ENCODE peak calls at places on chromosomes 16 and 17, in four cellular contexts. L is CD4-positive, alpha-beta T cell; W is memory B cell; M is NCI-H1092. V is an unnamed sample.

GRCh38 chr16:53855056-53855455 is 151.1 kb downstream of the FTO start:
- DNase-seq in M (no peak), L (no peak), W (no peak), V (no peak)

GRCh38 chr17:40598021-40598927 is 33.0 kb upstream of the CCR7 start:
- DNase-seq in M (no peak), W (no peak), L (no peak), V (no peak)

GRCh38 chr17:4440690-4441686 is 7.2 kb downstream of the SPNS3 start:
- DNase-seq in L (no peak), W (no peak), M (no peak), V (no peak)

GRCh38 chr17:59093702-59094231 is 12.9 kb downstream of the TRIM37 start:
- DNase-seq in L (no peak), M (no peak), W (no peak), V (no peak)

GRCh38 chr16:73131153-73131862 is 83.4 kb upstream of the ZFHX3 start:
- DNase-seq in M (no peak), W (no peak), L (no peak), V (no peak)

GRCh38 chr16:27973678-27974077 is 89.8 kb downstream of the GSG1L start:
- DNase-seq in M (no peak), L (no peak), W (no peak), V (no peak)

GRCh38 chr17:72822358-72823023 is 270.0 kb downstream of the SLC39A11 start:
- DNase-seq in W (no peak), L (no peak), M (no peak), V (no peak)

GRCh38 chr17:64091116-64091515 is 38.8 kb downstream of the ERN1 start:
- DNase-seq in W (no peak), M (no peak), L (no peak), V (no peak)

GRCh38 chr17:41467546-41467945 is 360 bp upstream of the KRT32 start:
- DNase-seq in L (no peak), W (no peak), M (no peak), V (no peak)

GRCh38 chr16:1496464-1496863 is 3.3 kb downstream of the TELO2 start:
- DNase-seq in W (no peak), M (no peak), L (no peak), V (no peak)

GRCh38 chr17:74448774-74449173 is 16.9 kb downstream of the GPRC5C start:
- DNase-seq in M (no peak), L (no peak), W (no peak), V (no peak)

GRCh38 chr16:53147500-53148065 is 92.8 kb downstream of the CHD9 start:
- DNase-seq in L (no peak), M (no peak), W (no peak), V (no peak)

GRCh38 chr17:2400474-2400866 is 390 bp downstream of the MNT start:
- DNase-seq in M (no peak), W (peak; percentile 67), L (peak; percentile 36), V (no peak)

GRCh38 chr17:33778505-33779398 is 476.3 kb upstream of the CCL2 start:
- DNase-seq in W (peak; percentile 21), M (no peak), L (no peak), V (no peak)

GRCh38 chr17:42081516-42082129 is 16.6 kb downstream of the ZNF385C start:
- DNase-seq in M (no peak), W (no peak), L (no peak), V (no peak)

GRCh38 chr16:57262841-57263584 is 18.0 kb downstream of the ARL2BP start:
- DNase-seq in W (no peak), L (no peak), M (no peak), V (no peak)

GRCh38 chr17:38361700-38362465 is 10.2 kb downstream of the SOCS7 start:
- DNase-seq in L (no peak), W (no peak), M (no peak), V (no peak)

GRCh38 chr17:62876063-62876462 is 67.9 kb upstream of the MARCHF10 start:
- DNase-seq in L (no peak), M (no peak), W (no peak), V (no peak)

GRCh38 chr16:54342001-54342776 is 55.6 kb upstream of the IRX3 start:
- DNase-seq in M (no peak), L (no peak), W (no peak), V (no peak)

GRCh38 chr16:49540836-49541235 is 167.2 kb downstream of the C16orf78 start:
- DNase-seq in L (no peak), W (no peak), M (no peak), V (no peak)

GRCh38 chr17:18356624-18357023 is 6.7 kb downstream of the SHMT1 start:
- DNase-seq in W (no peak), M (no peak), L (no peak), V (no peak)

GRCh38 chr16:66182592-66182991 is 183.9 kb upstream of the CDH5 start:
- DNase-seq in W (no peak), L (no peak), M (no peak), V (no peak)

GRCh38 chr17:64491034-64491860 is 5.6 kb downstream of the POLG2 start:
- DNase-seq in M (no peak), L (peak; percentile 37), W (no peak), V (no peak)

GRCh38 chr16:79933586-79933985 is 333.0 kb upstream of the MAF start:
- DNase-seq in W (no peak), L (no peak), M (no peak), V (no peak)

GRCh38 chr17:67223924-67224323 is 21.1 kb downstream of the HELZ start:
- DNase-seq in L (no peak), W (no peak), M (no peak), V (no peak)